ENCODE peak calls at places on chromosomes 4 and X, in eight cellular contexts. J is AG04449, A is BE2C, K is A549, S is hepatocyte, R is coronary artery, N is lower lobe of right lung, I is epithelial cell of esophagus. E is an unnamed sample.

GRCh38 chr4:164866817-164867490 is 10.0 kb upstream of the APELA start:
- DNase-seq in J (no peak), A (no peak), K (no peak), S (no peak), R (no peak), N (no peak), I (no peak), E (no peak)

GRCh38 chr4:141314627-141315026 is 93.9 kb downstream of the ZNF330 start:
- DNase-seq in J (no peak), A (no peak), K (no peak), S (no peak), R (no peak), N (no peak), I (no peak), E (no peak)

GRCh38 chr4:157217708-157218107 is 2.8 kb upstream of the GRIA2 start:
- DNase-seq in J (no peak), A (no peak), K (no peak), S (peak; percentile 30), R (no peak), N (no peak), I (peak; percentile 44), E (no peak)

GRCh38 chr4:125826801-125827200 is 512.0 kb downstream of the FAT4 start:
- DNase-seq in J (no peak), A (no peak), K (no peak), S (no peak), R (no peak), N (no peak), I (no peak), E (no peak)

GRCh38 chr4:87982446-87982845 is 6.9 kb downstream of the SPP1 start:
- DNase-seq in J (no peak), A (no peak), K (no peak), S (no peak), R (no peak), N (no peak), I (no peak), E (no peak)

GRCh38 chrX:44874481-44875184 is 1.6 kb downstream of the KDM6A start:
- DNase-seq in J (no peak), A (peak; percentile 13), K (peak; percentile 68), S (peak; percentile 32), R (no peak), N (no peak), I (peak; percentile 46), E (peak; percentile 12)

GRCh38 chrX:131728295-131729145 is 184.6 kb downstream of the OR13H1 start:
- DNase-seq in J (no peak), A (no peak), K (no peak), S (no peak), R (peak; percentile 85), N (no peak), I (no peak), E (no peak)

GRCh38 chrX:8364369-8365141 is 100.1 kb upstream of the VCX3B start:
- DNase-seq in J (no peak), A (peak; percentile 38), K (no peak), S (peak; percentile 20), R (no peak), N (peak; percentile 35), I (peak; percentile 29), E (peak; percentile 38)

GRCh38 chr4:184688447-184688846 is 38.9 kb downstream of the PRIMPOL start:
- DNase-seq in J (peak; percentile 76), A (no peak), K (peak; percentile 38), S (peak; percentile 13), R (no peak), N (no peak), I (peak; percentile 98), E (no peak)

GRCh38 chr4:44186096-44186849 is 262.3 kb downstream of the KCTD8 start:
- DNase-seq in J (no peak), A (no peak), K (no peak), S (no peak), R (no peak), N (peak; percentile 32), I (no peak), E (no peak)

GRCh38 chr4:158172196-158172557 is 648 bp downstream of the GASK1B start:
- DNase-seq in J (no peak), A (no peak), K (no peak), S (no peak), R (no peak), N (no peak), I (peak; percentile 19), E (no peak)

GRCh38 chr4:20318899-20319291 is 67.2 kb downstream of the SLIT2 start:
- DNase-seq in J (no peak), A (no peak), K (no peak), S (no peak), R (no peak), N (no peak), I (no peak), E (no peak)

GRCh38 chrX:10120828-10121227 is 35.9 kb upstream of the CLCN4 start:
- DNase-seq in J (no peak), A (no peak), K (no peak), S (no peak), R (no peak), N (no peak), I (no peak), E (no peak)

GRCh38 chrX:39874202-39874816 is 223.4 kb downstream of the BCOR start:
- DNase-seq in J (no peak), A (no peak), K (no peak), S (no peak), R (no peak), N (no peak), I (peak; percentile 77), E (no peak)

GRCh38 chr4:121784975-121785374 is 16.1 kb upstream of the EXOSC9 start:
- DNase-seq in J (peak; percentile 98), A (no peak), K (no peak), S (no peak), R (no peak), N (no peak), I (peak; percentile 87), E (no peak)

GRCh38 chrX:119325456-119325855 is 73.7 kb upstream of the SLC25A43 start:
- DNase-seq in J (no peak), A (no peak), K (no peak), S (no peak), R (no peak), N (no peak), I (peak; percentile 27), E (no peak)

GRCh38 chrX:68820476-68821110 is 8.2 kb upstream of the EFNB1 start:
- DNase-seq in J (no peak), A (no peak), K (no peak), S (no peak), R (no peak), N (no peak), I (no peak), E (no peak)

GRCh38 chr4:75679876-75680575 is 6.8 kb upstream of the G3BP2 start:
- DNase-seq in J (no peak), A (no peak), K (no peak), S (no peak), R (no peak), N (no peak), I (no peak), E (no peak)
- TF ChIP-seq CTCF in J (no peak), A (no peak), K (no peak), S (no peak), R (no peak), N (no peak), I (no peak), E (no peak)

GRCh38 chr4:36236159-36236558 is 8.2 kb downstream of the ARAP2 start:
- DNase-seq in J (no peak), A (no peak), K (no peak), S (no peak), R (no peak), N (no peak), I (no peak), E (no peak)

GRCh38 chr4:36230523-36230922 is 13.8 kb downstream of the ARAP2 start:
- DNase-seq in J (no peak), A (no peak), K (no peak), S (no peak), R (no peak), N (no peak), I (peak; percentile 30), E (no peak)

GRCh38 chr4:36233567-36234266 is 10.6 kb downstream of the ARAP2 start:
- DNase-seq in J (no peak), A (no peak), K (no peak), S (no peak), R (no peak), N (no peak), I (no peak), E (no peak)

GRCh38 chr4:36237366-36238353 is 6.7 kb downstream of the ARAP2 start:
- DNase-seq in J (no peak), A (no peak), K (no peak), S (no peak), R (no peak), N (no peak), I (no peak), E (no peak)

GRCh38 chr4:36235306-36235705 is 9.0 kb downstream of the ARAP2 start:
- DNase-seq in J (no peak), A (no peak), K (no peak), S (peak; percentile 62), R (no peak), N (no peak), I (peak; percentile 89), E (no peak)
- TF ChIP-seq CTCF in J (no peak), A (no peak), K (no peak), S (no peak), R (no peak), N (no peak), I (peak; percentile 18), E (no peak)

DNA sequence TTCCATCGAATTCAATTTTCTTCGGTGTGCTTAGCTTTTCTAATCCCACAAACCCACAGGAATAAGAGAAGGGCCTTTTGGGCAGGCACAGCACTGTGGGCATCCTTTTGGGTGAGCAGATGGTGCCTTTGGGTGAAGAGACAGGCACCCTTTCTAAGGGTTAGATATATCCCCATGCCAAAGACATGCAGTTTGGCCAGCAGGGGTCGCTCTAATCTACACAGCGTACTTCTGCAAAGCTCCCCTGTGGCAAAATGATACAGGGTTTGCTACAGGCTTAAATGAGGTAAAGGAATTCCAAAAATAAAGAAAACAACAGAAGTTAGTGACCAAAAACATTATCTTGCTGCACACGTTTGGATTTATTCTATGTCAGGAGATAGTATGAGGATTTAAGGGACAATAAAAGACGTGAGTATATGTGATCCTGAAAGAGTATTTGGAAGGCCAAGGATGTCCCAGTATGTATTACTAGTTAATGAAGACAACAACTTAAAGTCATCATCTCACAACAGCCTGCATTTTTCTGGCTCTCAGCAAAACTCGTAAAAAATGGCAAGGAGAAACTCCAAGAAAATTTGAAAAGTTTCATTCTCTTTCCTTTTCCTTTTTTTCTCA is 49.5 kb downstream of the PHEX start:
- DNase-seq in J (no peak), A (peak; percentile 72), K (no peak), S (peak; percentile 57), R (no peak), N (peak; percentile 52), I (peak; percentile 71), E (peak; percentile 75)
- TF ChIP-seq CTCF in J (peak; percentile 63), A (peak; percentile 83), K (peak; percentile 58), S (peak; percentile 52), R (no peak), N (peak; percentile 56), I (peak; percentile 76), E (peak; percentile 80)

GRCh38 chrX:155028192-155028591 is 1.5 kb downstream of the FUNDC2 start:
- DNase-seq in J (no peak), A (no peak), K (no peak), S (no peak), R (no peak), N (no peak), I (no peak), E (no peak)
- TF ChIP-seq CTCF in J (no peak), A (no peak), K (no peak), S (no peak), R (no peak), N (no peak), I (no peak), E (no peak)

GRCh38 chr4:54225671-54226398 is 3.3 kb upstream of the PDGFRA start:
- DNase-seq in J (no peak), A (no peak), K (no peak), S (peak; percentile 16), R (no peak), N (no peak), I (no peak), E (no peak)
- TF ChIP-seq CTCF in J (no peak), A (no peak), K (no peak), S (no peak), R (no peak), N (no peak), I (no peak), E (no peak)